ENCODE peak calls at places on chromosomes 6 and 20, in seven cellular contexts. O is fibroblast of mammary gland, I is hepatocyte, G is IMR-90, W is brain microvascular endothelial cell, T is SK-N-SH, D is choroid plexus epithelial cell. Y is an unnamed sample.

GRCh38 chr20:60024801-60025200 is 66.6 kb downstream of the CDH26 start:
- DNase-seq in D (no peak), T (no peak), G (no peak), I (no peak), O (no peak), W (no peak), Y (no peak)

GRCh38 chr6:108736832-108737231 is 111.4 kb upstream of the ARMC2 start:
- DNase-seq in W (peak; percentile 91), D (peak; percentile 82), O (peak; percentile 82), I (peak; percentile 69), T (no peak), G (peak; percentile 92), Y (peak; percentile 95)

GRCh38 chr6:82030761-82031160 is 216.8 kb downstream of the IBTK start:
- DNase-seq in T (no peak), D (no peak), W (no peak), O (no peak), G (no peak), I (no peak), Y (peak; percentile 53)

GRCh38 chr20:10513931-10514575 is 78.9 kb downstream of the SLX4IP start:
- DNase-seq in O (peak; percentile 61), T (no peak), G (no peak), I (no peak), W (no peak), D (peak; percentile 55), Y (no peak)

GRCh38 chr6:36758516-36759176 is 61.0 kb downstream of the RAB44 start:
- DNase-seq in G (no peak), D (no peak), W (no peak), T (no peak), I (no peak), O (no peak), Y (no peak)

GRCh38 chr20:59633646-59634045 is 29.3 kb downstream of the PHACTR3 start:
- DNase-seq in O (no peak), G (no peak), W (no peak), T (no peak), D (no peak), I (no peak), Y (no peak)

GRCh38 chr20:47468290-47469050 is 33.2 kb upstream of the NCOA3 start:
- DNase-seq in G (no peak), I (peak; percentile 29), D (no peak), O (no peak), T (peak; percentile 47), W (no peak), Y (no peak)

GRCh38 chr20:25281541-25281991 is 33.7 kb downstream of the PYGB start:
- DNase-seq in D (no peak), I (no peak), G (no peak), T (no peak), O (no peak), W (no peak), Y (no peak)

GRCh38 chr6:12147557-12148316 is 135.6 kb downstream of the HIVEP1 start:
- DNase-seq in G (peak; percentile 37), D (peak; percentile 47), T (no peak), I (no peak), W (no peak), O (no peak), Y (no peak)

GRCh38 chr20:34022154-34022842 is 28.6 kb downstream of the RALY start:
- DNase-seq in D (peak; percentile 46), I (peak; percentile 12), W (no peak), O (peak; percentile 19), G (no peak), T (peak; percentile 66), Y (peak; percentile 33)

GRCh38 chr6:22098623-22099022 is 198.2 kb downstream of the PRL start:
- DNase-seq in G (peak; percentile 71), D (peak; percentile 20), T (no peak), O (no peak), W (no peak), I (no peak), Y (no peak)

GRCh38 chr6:3231213-3232016 is 4.0 kb upstream of the TUBB2B start:
- DNase-seq in I (peak; percentile 96), G (peak; percentile 74), T (peak; percentile 78), O (peak; percentile 54), W (peak; percentile 67), D (peak; percentile 76), Y (peak; percentile 52)

GRCh38 chr6:38631186-38631783 is 8.4 kb downstream of the BTBD9 start:
- DNase-seq in I (no peak), T (no peak), D (no peak), W (no peak), G (no peak), O (no peak), Y (peak; percentile 7)

GRCh38 chr20:57498425-57499400 is 26.2 kb downstream of the CTCFL start:
- DNase-seq in G (peak; percentile 7), T (peak; percentile 60), O (no peak), I (peak; percentile 41), D (peak; percentile 23), W (peak; percentile 29), Y (peak; percentile 38)

GRCh38 chr20:31476648-31477220 is 1.6 kb downstream of the REM1 start:
- DNase-seq in D (no peak), I (no peak), O (no peak), T (no peak), G (no peak), W (no peak), Y (no peak)

DNA sequence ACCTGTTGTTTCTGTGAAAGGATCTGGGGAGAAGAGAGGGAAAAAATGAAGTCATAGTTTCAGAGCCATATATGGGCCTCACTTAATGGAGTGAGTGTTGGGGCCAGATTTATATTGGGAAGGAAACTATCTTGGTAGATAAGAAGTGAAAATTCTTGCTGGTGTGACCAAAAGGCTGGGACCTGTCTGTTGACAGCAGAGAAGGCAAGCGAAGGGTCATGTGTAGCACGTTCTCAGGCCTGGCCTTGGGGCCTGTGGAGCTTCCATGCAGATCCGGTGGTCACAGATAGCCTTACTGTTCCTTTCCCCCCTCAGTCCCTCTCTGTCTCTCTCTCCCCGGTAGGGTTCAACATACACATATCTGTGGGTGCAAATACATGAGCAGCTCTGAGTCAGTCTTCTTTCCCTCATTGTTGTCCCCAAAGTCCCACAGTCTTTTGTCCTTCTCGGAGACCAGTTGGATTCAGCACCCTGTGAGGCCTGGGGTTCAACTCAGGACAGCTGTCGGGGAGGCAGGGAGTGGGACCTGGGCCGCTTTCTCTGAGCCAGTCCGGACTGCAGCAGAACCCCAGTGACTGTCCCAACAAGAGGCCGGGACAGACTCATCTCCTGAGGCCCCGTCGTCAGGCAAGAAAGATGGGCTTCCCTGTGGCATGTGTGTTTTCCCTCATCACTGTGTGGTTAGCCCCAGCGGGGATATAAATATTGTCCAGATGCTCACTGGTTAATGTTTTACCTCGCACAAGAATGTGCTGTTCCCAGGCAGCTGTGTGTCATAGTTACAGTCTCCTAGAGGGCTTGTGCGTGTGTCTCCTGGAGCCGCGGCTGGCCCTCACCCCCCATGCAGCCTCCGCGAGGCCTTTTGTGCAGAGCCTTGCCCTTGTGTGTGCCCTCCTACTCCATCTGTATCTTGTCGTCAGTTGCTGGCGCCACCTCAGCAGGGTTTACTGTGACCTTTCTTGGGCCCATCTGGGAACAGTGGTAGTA is 34.7 kb downstream of the PPP1R14C start:
- DNase-seq in D (peak; percentile 13), G (peak; percentile 9), I (peak; percentile 75), O (peak; percentile 17), T (no peak), W (peak; percentile 22), Y (no peak)
- H3K4me3 ChIP-seq in D (no peak overlapping the region), G (no peak overlapping the region), I (no peak overlapping the region), O (no peak overlapping the region), T (no peak overlapping the region), W (no peak overlapping the region), Y (no peak overlapping the region)

DNA sequence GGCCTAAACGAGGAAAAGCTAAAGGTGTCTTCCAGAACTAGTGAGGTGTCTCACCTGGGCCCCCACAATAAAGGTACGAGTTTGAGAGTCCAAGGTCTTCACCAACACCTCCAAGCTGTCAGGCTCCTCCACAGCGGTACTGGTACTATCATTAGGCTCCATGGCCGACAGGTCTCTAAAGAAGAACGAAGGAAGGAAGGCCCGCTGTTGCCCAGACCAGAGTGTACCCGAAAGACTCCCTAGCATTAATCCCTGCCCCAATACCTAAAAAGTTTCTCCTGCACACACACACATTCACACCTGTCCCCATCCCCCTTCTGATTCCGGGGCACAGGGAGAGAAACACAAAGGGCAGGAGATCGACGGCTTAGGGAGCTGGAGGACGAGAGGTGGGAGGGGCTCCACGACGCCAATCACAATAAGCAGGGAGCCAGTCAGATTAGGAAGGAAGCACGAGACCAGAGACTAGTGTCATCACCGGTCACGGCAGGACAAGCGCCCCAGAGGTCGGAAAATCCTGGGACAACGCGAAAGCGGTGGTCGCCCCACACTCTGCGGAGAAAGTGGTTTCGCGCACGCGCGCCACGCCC is 764 bp downstream of the BAG6 start:
- DNase-seq in T (peak; percentile 80), G (peak; percentile 80), I (peak; percentile 90), D (peak; percentile 79), O (peak; percentile 82), W (peak; percentile 79), Y (peak; percentile 84)
- TF ChIP-seq CTCF in T (no peak), G (no peak), I (no peak), D (no peak), O (no peak), W (no peak), Y (no peak)

DNA sequence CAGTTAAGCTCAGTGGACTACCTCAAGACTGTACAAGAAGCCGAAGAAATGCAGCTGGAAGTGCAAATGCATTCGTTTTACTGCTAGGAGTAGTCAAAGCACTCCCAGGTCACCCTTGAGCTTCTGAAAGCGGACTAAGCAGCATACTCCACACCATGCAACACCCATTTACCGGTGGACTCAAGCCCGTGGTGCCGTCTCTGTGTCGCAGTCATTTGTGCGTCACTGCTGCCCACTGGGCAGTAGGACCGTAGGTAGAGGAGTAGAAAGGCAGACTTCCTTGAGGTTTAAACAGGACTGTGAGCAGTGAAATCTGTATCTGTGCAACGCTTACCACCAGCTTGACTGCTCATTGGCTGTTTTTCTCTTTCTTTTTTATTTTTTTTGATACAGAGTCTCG is 89.0 kb upstream of the FAM8A1 start:
- DNase-seq in G (no peak), D (no peak), I (no peak), O (no peak), W (no peak), T (no peak), Y (no peak)
- H3K4me3 ChIP-seq in G (no peak overlapping the region), D (no peak overlapping the region), I (no peak overlapping the region), O (no peak overlapping the region), W (no peak overlapping the region), T (no peak overlapping the region), Y (no peak overlapping the region)

DNA sequence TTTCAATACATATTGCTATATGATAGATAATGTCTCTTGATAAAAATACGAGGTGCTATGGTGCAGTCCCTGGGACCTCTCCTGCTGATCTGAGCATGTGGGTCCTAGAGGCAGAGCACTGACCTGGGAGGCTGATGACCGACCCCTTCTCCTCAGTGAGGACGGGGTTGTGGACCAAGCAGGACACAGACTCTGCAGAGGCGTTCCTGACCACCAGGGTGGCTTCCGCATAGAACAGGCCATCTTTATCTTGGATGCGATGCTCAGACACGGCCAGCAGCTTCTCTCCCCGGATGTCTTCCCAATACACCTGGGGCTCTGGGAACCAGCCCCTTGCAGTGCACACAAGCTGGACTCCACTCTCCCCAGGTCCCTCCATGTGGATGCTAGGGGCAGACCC is 4.2 kb downstream of the BTNL2 start:
- DNase-seq in G (no peak), O (no peak), D (no peak), W (no peak), T (no peak), I (no peak), Y (no peak)
- TF ChIP-seq CTCF in G (no peak), O (no peak), D (no peak), W (no peak), T (no peak), I (no peak), Y (no peak)

DNA sequence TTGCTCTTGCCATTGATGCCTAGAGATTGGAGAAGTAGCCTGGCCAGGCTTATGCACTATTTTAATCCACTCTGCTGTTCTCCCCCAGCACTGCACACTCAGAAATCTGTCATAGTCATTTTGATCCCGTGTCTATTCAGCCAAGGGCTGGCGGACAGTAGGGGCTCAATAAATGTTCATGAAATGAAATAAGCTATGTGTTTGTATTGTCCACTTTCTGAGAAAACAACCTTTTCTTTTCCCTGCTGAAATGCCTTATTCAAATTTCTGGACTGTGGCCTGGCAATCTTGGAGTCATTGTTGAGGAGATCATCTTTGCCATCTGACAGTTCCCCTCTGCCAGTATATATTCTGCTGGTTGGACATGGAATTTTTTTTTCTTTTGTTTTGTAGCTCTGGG is 550.4 kb upstream of the MAP3K7 start:
- DNase-seq in D (no peak), T (no peak), I (no peak), G (no peak), W (no peak), O (no peak), Y (no peak)
- H3K4me3 ChIP-seq in D (no peak overlapping the region), T (no peak overlapping the region), I (no peak overlapping the region), G (no peak overlapping the region), W (no peak overlapping the region), O (no peak overlapping the region), Y (no peak overlapping the region)